ENCODE peak calls at places on chromosomes 4 and X, in four cellular contexts. T, W, Q and E are unnamed samples.

GRCh38 chrX:17046478-17047097 is 100.1 kb downstream of the REPS2 start:
- DNase-seq in Q (no peak), W (peak), T (peak), E (peak)

GRCh38 chr4:61493041-61493440 is 292.9 kb downstream of the ADGRL3 start:
- DNase-seq in Q (no peak), W (no peak), T (no peak), E (no peak)

GRCh38 chr4:48557478-48557877 is 67.4 kb downstream of the ZAR1 start:
- DNase-seq in W (peak), Q (no peak), T (peak), E (peak)

GRCh38 chr4:26936284-26937065 is 75.8 kb downstream of the STIM2 start:
- DNase-seq in T (no peak), W (no peak), Q (peak), E (no peak)

GRCh38 chr4:185071412-185071811 is 53.1 kb downstream of the HELT start:
- DNase-seq in W (no peak), T (no peak), Q (no peak), E (no peak)

GRCh38 chr4:150746156-150746555 is 164.2 kb downstream of the MAB21L2 start:
- DNase-seq in W (no peak), Q (peak), T (no peak), E (no peak)

GRCh38 chrX:153649178-153649914 is 2.3 kb downstream of the DUSP9 start:
- DNase-seq in Q (no peak), T (peak), W (peak), E (peak)

GRCh38 chrX:153582896-153583295 is 16.0 kb downstream of the CCNQ start:
- DNase-seq in Q (peak), W (no peak), T (peak), E (no peak)

GRCh38 chrX:13898084-13898483 is 81.2 kb upstream of the GPM6B start:
- DNase-seq in T (peak), W (peak), Q (no peak), E (peak)

GRCh38 chrX:23803931-23804381 is 21.0 kb downstream of the SAT1 start:
- DNase-seq in T (no peak), W (no peak), Q (peak), E (no peak)

GRCh38 chr4:94595880-94596483 is 144.2 kb downstream of the PDLIM5 start:
- DNase-seq in W (no peak), Q (peak), T (no peak), E (peak)

GRCh38 chrX:16212024-16212423 is 44.7 kb downstream of the MAGEB17 start:
- DNase-seq in W (no peak), T (no peak), Q (peak), E (no peak)

GRCh38 chrX:40096395-40097091 is 1.2 kb downstream of the BCOR start:
- DNase-seq in Q (no peak), W (no peak), T (peak), E (no peak)

GRCh38 chr4:72525938-72526337 is 43.1 kb downstream of the ADAMTS3 start:
- DNase-seq in W (no peak), T (no peak), Q (peak), E (no peak)

GRCh38 chr4:921830-922331 is 10.2 kb downstream of the GAK start:
- DNase-seq in T (peak), W (no peak), Q (peak), E (no peak)

GRCh38 chr4:24657768-24658617 is 73.6 kb upstream of the DHX15 start:
- DNase-seq in T (peak), W (no peak), Q (peak), E (peak)